ENCODE peak calls at places on chromosomes 12 and 14, in ten cellular contexts. One of them, this sample, is unnamed.

GRCh38 chr12:54229624-54230212 is 40.9 kb upstream of the SMUG1 start:
- DNase-seq in OCI-LY7: no peak
- DNase-seq in osteoblast: peak
- DNase-seq in left lung: no peak
- DNase-seq in heart left ventricle: peak
- DNase-seq in mammary epithelial cell: peak
- DNase-seq in HepG2: no peak
- DNase-seq in RWPE2: no peak
- DNase-seq in ascending aorta: peak
- DNase-seq in neural progenitor cell: no peak
- DNase-seq in this sample: peak

GRCh38 chr12:109358154-109358869 is 10.6 kb downstream of the MYO1H start:
- DNase-seq in OCI-LY7: no peak
- DNase-seq in osteoblast: peak
- DNase-seq in left lung: no peak
- DNase-seq in heart left ventricle: no peak
- DNase-seq in mammary epithelial cell: no peak
- DNase-seq in HepG2: no peak
- DNase-seq in RWPE2: no peak
- DNase-seq in ascending aorta: no peak
- DNase-seq in neural progenitor cell: no peak
- DNase-seq in this sample: no peak

GRCh38 chr12:14576896-14577295 is 9.2 kb upstream of the PLBD1 start:
- DNase-seq in OCI-LY7: peak
- DNase-seq in osteoblast: no peak
- DNase-seq in left lung: no peak
- DNase-seq in heart left ventricle: no peak
- DNase-seq in mammary epithelial cell: no peak
- DNase-seq in HepG2: no peak
- DNase-seq in RWPE2: no peak
- DNase-seq in ascending aorta: no peak
- DNase-seq in neural progenitor cell: no peak
- DNase-seq in this sample: no peak

GRCh38 chr14:78448483-78449094 is 278.4 kb downstream of the NRXN3 start:
- DNase-seq in OCI-LY7: peak
- DNase-seq in osteoblast: peak
- DNase-seq in left lung: no peak
- DNase-seq in heart left ventricle: no peak
- DNase-seq in mammary epithelial cell: peak
- DNase-seq in HepG2: peak
- DNase-seq in RWPE2: no peak
- DNase-seq in ascending aorta: no peak
- DNase-seq in neural progenitor cell: peak
- DNase-seq in this sample: peak

GRCh38 chr14:102219316-102219715 is 79.6 kb downstream of the WDR20 start:
- DNase-seq in OCI-LY7: no peak
- DNase-seq in osteoblast: no peak
- DNase-seq in left lung: no peak
- DNase-seq in heart left ventricle: no peak
- DNase-seq in mammary epithelial cell: no peak
- DNase-seq in HepG2: no peak
- DNase-seq in RWPE2: no peak
- DNase-seq in ascending aorta: no peak
- DNase-seq in neural progenitor cell: no peak
- DNase-seq in this sample: no peak

GRCh38 chr14:61420326-61420725 is 98.9 kb downstream of the PRKCH start:
- DNase-seq in OCI-LY7: no peak
- DNase-seq in osteoblast: peak
- DNase-seq in left lung: no peak
- DNase-seq in heart left ventricle: no peak
- DNase-seq in mammary epithelial cell: peak
- DNase-seq in HepG2: no peak
- DNase-seq in RWPE2: peak
- DNase-seq in ascending aorta: no peak
- DNase-seq in neural progenitor cell: no peak
- DNase-seq in this sample: peak

GRCh38 chr12:120079352-120080042 is 37.1 kb downstream of the RAB35 start:
- DNase-seq in OCI-LY7: no peak
- DNase-seq in osteoblast: peak
- DNase-seq in left lung: no peak
- DNase-seq in heart left ventricle: no peak
- DNase-seq in mammary epithelial cell: peak
- DNase-seq in HepG2: peak
- DNase-seq in RWPE2: no peak
- DNase-seq in ascending aorta: no peak
- DNase-seq in neural progenitor cell: no peak
- DNase-seq in this sample: peak

GRCh38 chr12:59149995-59150642 is 229.8 kb upstream of the LRIG3 start:
- DNase-seq in OCI-LY7: peak
- DNase-seq in osteoblast: no peak
- DNase-seq in left lung: no peak
- DNase-seq in heart left ventricle: no peak
- DNase-seq in mammary epithelial cell: peak
- DNase-seq in HepG2: peak
- DNase-seq in RWPE2: no peak
- DNase-seq in ascending aorta: no peak
- DNase-seq in neural progenitor cell: peak
- DNase-seq in this sample: peak

GRCh38 chr14:31567651-31568050 is 6.4 kb downstream of the NUBPL start:
- DNase-seq in OCI-LY7: no peak
- DNase-seq in osteoblast: no peak
- DNase-seq in left lung: no peak
- DNase-seq in heart left ventricle: no peak
- DNase-seq in mammary epithelial cell: no peak
- DNase-seq in HepG2: no peak
- DNase-seq in RWPE2: no peak
- DNase-seq in ascending aorta: no peak
- DNase-seq in neural progenitor cell: no peak
- DNase-seq in this sample: no peak

GRCh38 chr12:108306014-108306501 is 33.1 kb downstream of the CMKLR1 start:
- DNase-seq in OCI-LY7: no peak
- DNase-seq in osteoblast: peak
- DNase-seq in left lung: no peak
- DNase-seq in heart left ventricle: peak
- DNase-seq in mammary epithelial cell: peak
- DNase-seq in HepG2: no peak
- DNase-seq in RWPE2: no peak
- DNase-seq in ascending aorta: no peak
- DNase-seq in neural progenitor cell: peak
- DNase-seq in this sample: peak

GRCh38 chr12:29665107-29665506 is 118.6 kb downstream of the TMTC1 start:
- DNase-seq in OCI-LY7: no peak
- DNase-seq in osteoblast: no peak
- DNase-seq in left lung: no peak
- DNase-seq in heart left ventricle: no peak
- DNase-seq in mammary epithelial cell: no peak
- DNase-seq in HepG2: no peak
- DNase-seq in RWPE2: no peak
- DNase-seq in ascending aorta: no peak
- DNase-seq in neural progenitor cell: no peak
- DNase-seq in this sample: no peak

GRCh38 chr12:83077037-83077436 is 390.3 kb downstream of the TMTC2 start:
- DNase-seq in OCI-LY7: no peak
- DNase-seq in osteoblast: no peak
- DNase-seq in left lung: no peak
- DNase-seq in heart left ventricle: no peak
- DNase-seq in mammary epithelial cell: no peak
- DNase-seq in HepG2: no peak
- DNase-seq in RWPE2: no peak
- DNase-seq in ascending aorta: no peak
- DNase-seq in neural progenitor cell: no peak
- DNase-seq in this sample: no peak

GRCh38 chr14:97077253-97077653 is 280.1 kb downstream of the VRK1 start:
- DNase-seq in OCI-LY7: no peak
- DNase-seq in osteoblast: no peak
- DNase-seq in left lung: peak
- DNase-seq in heart left ventricle: peak
- DNase-seq in mammary epithelial cell: peak
- DNase-seq in HepG2: no peak
- DNase-seq in RWPE2: peak
- DNase-seq in ascending aorta: peak
- DNase-seq in neural progenitor cell: peak
- DNase-seq in this sample: peak

GRCh38 chr12:9761407-9761736 is 671 bp upstream of the CD69 start:
- DNase-seq in OCI-LY7: no peak
- DNase-seq in osteoblast: no peak
- DNase-seq in left lung: no peak
- DNase-seq in heart left ventricle: no peak
- DNase-seq in mammary epithelial cell: no peak
- DNase-seq in HepG2: no peak
- DNase-seq in RWPE2: no peak
- DNase-seq in ascending aorta: no peak
- DNase-seq in neural progenitor cell: no peak
- DNase-seq in this sample: no peak

GRCh38 chr14:35404246-35404495 is 378 bp downstream of the NFKBIA start:
- DNase-seq in OCI-LY7: no peak
- DNase-seq in osteoblast: no peak
- DNase-seq in left lung: no peak
- DNase-seq in heart left ventricle: no peak
- DNase-seq in mammary epithelial cell: no peak
- DNase-seq in HepG2: no peak
- DNase-seq in RWPE2: no peak
- DNase-seq in ascending aorta: no peak
- DNase-seq in neural progenitor cell: no peak
- DNase-seq in this sample: no peak

GRCh38 chr14:59347511-59347900 is 117.7 kb downstream of the GPR135 start:
- DNase-seq in OCI-LY7: peak
- DNase-seq in osteoblast: no peak
- DNase-seq in left lung: no peak
- DNase-seq in heart left ventricle: no peak
- DNase-seq in mammary epithelial cell: peak
- DNase-seq in HepG2: no peak
- DNase-seq in RWPE2: no peak
- DNase-seq in ascending aorta: no peak
- DNase-seq in neural progenitor cell: no peak
- DNase-seq in this sample: peak
- H3K27ac ChIP-seq in OCI-LY7: peak
- H3K27ac ChIP-seq in osteoblast: peak
- H3K27ac ChIP-seq in left lung: peak
- H3K27ac ChIP-seq in heart left ventricle: peak
- H3K27ac ChIP-seq in mammary epithelial cell: peak
- H3K27ac ChIP-seq in HepG2: no peak
- H3K27ac ChIP-seq in RWPE2: peak
- H3K27ac ChIP-seq in ascending aorta: peak
- H3K27ac ChIP-seq in neural progenitor cell: no peak
- H3K27ac ChIP-seq in this sample: no peak

GRCh38 chr12:2509137-2509536 is 285.6 kb upstream of the FKBP4 start:
- DNase-seq in OCI-LY7: no peak
- DNase-seq in osteoblast: no peak
- DNase-seq in left lung: no peak
- DNase-seq in heart left ventricle: no peak
- DNase-seq in mammary epithelial cell: no peak
- DNase-seq in HepG2: no peak
- DNase-seq in RWPE2: no peak
- DNase-seq in ascending aorta: no peak
- DNase-seq in neural progenitor cell: no peak
- DNase-seq in this sample: no peak
- TF ChIP-seq CTCF in OCI-LY7: no peak
- TF ChIP-seq CTCF in osteoblast: no peak
- TF ChIP-seq CTCF in left lung: no peak
- TF ChIP-seq CTCF in heart left ventricle: no peak
- TF ChIP-seq CTCF in mammary epithelial cell: no peak
- TF ChIP-seq CTCF in HepG2: no peak
- TF ChIP-seq CTCF in RWPE2: no peak
- TF ChIP-seq CTCF in ascending aorta: no peak
- TF ChIP-seq CTCF in neural progenitor cell: no peak
- TF ChIP-seq CTCF in this sample: no peak

GRCh38 chr14:103531421-103532215 is 2.6 kb downstream of the TRMT61A start:
- DNase-seq in OCI-LY7: no peak
- DNase-seq in osteoblast: peak
- DNase-seq in left lung: no peak
- DNase-seq in heart left ventricle: no peak
- DNase-seq in mammary epithelial cell: no peak
- DNase-seq in HepG2: no peak
- DNase-seq in RWPE2: no peak
- DNase-seq in ascending aorta: no peak
- DNase-seq in neural progenitor cell: no peak
- DNase-seq in this sample: no peak
- H3K27ac ChIP-seq in OCI-LY7: no peak
- H3K27ac ChIP-seq in osteoblast: no peak
- H3K27ac ChIP-seq in left lung: no peak
- H3K27ac ChIP-seq in heart left ventricle: no peak
- H3K27ac ChIP-seq in mammary epithelial cell: no peak
- H3K27ac ChIP-seq in HepG2: no peak
- H3K27ac ChIP-seq in RWPE2: no peak
- H3K27ac ChIP-seq in ascending aorta: no peak
- H3K27ac ChIP-seq in neural progenitor cell: no peak
- H3K27ac ChIP-seq in this sample: peak

GRCh38 chr12:122349078-122349477 is 73.4 kb downstream of the CLIP1 start:
- DNase-seq in OCI-LY7: no peak
- DNase-seq in osteoblast: no peak
- DNase-seq in left lung: no peak
- DNase-seq in heart left ventricle: no peak
- DNase-seq in mammary epithelial cell: no peak
- DNase-seq in HepG2: peak
- DNase-seq in RWPE2: no peak
- DNase-seq in ascending aorta: no peak
- DNase-seq in neural progenitor cell: no peak
- DNase-seq in this sample: no peak

GRCh38 chr12:122354958-122355641 is 67.4 kb downstream of the CLIP1 start:
- DNase-seq in OCI-LY7: no peak
- DNase-seq in osteoblast: no peak
- DNase-seq in left lung: no peak
- DNase-seq in heart left ventricle: no peak
- DNase-seq in mammary epithelial cell: no peak
- DNase-seq in HepG2: no peak
- DNase-seq in RWPE2: no peak
- DNase-seq in ascending aorta: no peak
- DNase-seq in neural progenitor cell: no peak
- DNase-seq in this sample: no peak

GRCh38 chr12:122350444-122350843 is 72.0 kb downstream of the CLIP1 start:
- DNase-seq in OCI-LY7: no peak
- DNase-seq in osteoblast: peak
- DNase-seq in left lung: peak
- DNase-seq in heart left ventricle: peak
- DNase-seq in mammary epithelial cell: no peak
- DNase-seq in HepG2: no peak
- DNase-seq in RWPE2: no peak
- DNase-seq in ascending aorta: no peak
- DNase-seq in neural progenitor cell: no peak
- DNase-seq in this sample: no peak

GRCh38 chr12:122355702-122356101 is 66.8 kb downstream of the CLIP1 start:
- DNase-seq in OCI-LY7: no peak
- DNase-seq in osteoblast: no peak
- DNase-seq in left lung: no peak
- DNase-seq in heart left ventricle: no peak
- DNase-seq in mammary epithelial cell: no peak
- DNase-seq in HepG2: no peak
- DNase-seq in RWPE2: no peak
- DNase-seq in ascending aorta: no peak
- DNase-seq in neural progenitor cell: no peak
- DNase-seq in this sample: no peak

DNA sequence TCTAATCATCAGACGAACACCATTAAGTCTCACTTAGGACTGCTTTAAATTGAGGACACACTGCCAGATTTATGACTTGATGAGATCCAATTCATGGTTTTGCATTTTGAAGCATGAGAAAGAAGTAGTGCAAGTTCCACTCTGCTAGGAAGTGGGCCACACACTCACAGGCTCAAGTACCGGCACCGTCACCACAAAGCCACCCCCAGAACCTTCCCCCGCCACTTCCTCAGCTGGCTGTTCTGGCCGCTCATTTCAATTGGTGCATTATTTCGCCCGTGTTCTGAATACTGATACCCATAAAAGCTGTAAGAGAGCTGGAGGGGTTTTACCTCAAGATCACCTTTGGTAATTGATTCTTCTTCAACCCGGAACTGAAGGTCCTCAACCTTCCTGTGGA is 70.1 kb downstream of the CLIP1 start:
- DNase-seq in OCI-LY7: no peak
- DNase-seq in osteoblast: no peak
- DNase-seq in left lung: no peak
- DNase-seq in heart left ventricle: no peak
- DNase-seq in mammary epithelial cell: no peak
- DNase-seq in HepG2: no peak
- DNase-seq in RWPE2: no peak
- DNase-seq in ascending aorta: no peak
- DNase-seq in neural progenitor cell: no peak
- DNase-seq in this sample: no peak
- TF ChIP-seq CTCF in OCI-LY7: no peak
- TF ChIP-seq CTCF in osteoblast: no peak
- TF ChIP-seq CTCF in left lung: no peak
- TF ChIP-seq CTCF in heart left ventricle: no peak
- TF ChIP-seq CTCF in mammary epithelial cell: no peak
- TF ChIP-seq CTCF in HepG2: no peak
- TF ChIP-seq CTCF in RWPE2: no peak
- TF ChIP-seq CTCF in ascending aorta: no peak
- TF ChIP-seq CTCF in neural progenitor cell: no peak
- TF ChIP-seq CTCF in this sample: no peak

This sample was measured in RWPE1.